ENCODE peak calls at places on chromosome 20, in five cellular contexts. P is H1, I is K562, Y is HepG2, Q is SK-N-SH. J is an unnamed sample. For H3K36me3, the result is how much of the 10 kb centered on the place peaks cover.

GRCh38 chr20:9617062-9617461 is 102.7 kb downstream of the LAMP5 start:
- DNase-seq in P (peak), I (peak), Y (peak), Q (peak), J (no peak)

GRCh38 chr20:12434672-12435071 is 517.0 kb downstream of the BTBD3 start:
- DNase-seq in P (no peak), I (no peak), Y (no peak), Q (no peak), J (no peak)

GRCh38 chr20:19808498-19808897 is 50.4 kb downstream of the RIN2 start:
- DNase-seq in P (no peak), I (no peak), Y (no peak), Q (peak), J (no peak)

GRCh38 chr20:35320396-35321126 is 28.3 kb upstream of the FAM83C start:
- DNase-seq in P (no peak), I (no peak), Y (peak), Q (no peak), J (no peak)

GRCh38 chr20:34527016-34527415 is 10.8 kb downstream of the DYNLRB1 start:
- DNase-seq in P (no peak), I (no peak), Y (no peak), Q (no peak), J (no peak)

GRCh38 chr20:57663241-57663640 is 43.0 kb upstream of the ZBP1 start:
- DNase-seq in P (no peak), I (no peak), Y (no peak), Q (peak), J (no peak)

GRCh38 chr20:3670511-3670910 is 7.3 kb upstream of the GFRA4 start:
- DNase-seq in P (no peak), I (no peak), Y (no peak), Q (peak), J (no peak)

GRCh38 chr20:16313917-16314316 is 259.3 kb downstream of the KIF16B start:
- DNase-seq in P (no peak), I (no peak), Y (no peak), Q (no peak), J (no peak)

GRCh38 chr20:64146301-64146935 is 17.8 kb upstream of the MYT1 start:
- DNase-seq in P (peak), I (no peak), Y (no peak), Q (peak), J (no peak)

GRCh38 chr20:22717466-22717865 is 133.1 kb upstream of the FOXA2 start:
- DNase-seq in P (no peak), I (peak), Y (no peak), Q (no peak), J (no peak)

GRCh38 chr20:5504061-5504739 is 187.4 kb upstream of the PROKR2 start:
- DNase-seq in P (no peak), I (peak), Y (peak), Q (peak), J (no peak)

GRCh38 chr20:57461726-57462125 is 63.2 kb downstream of the CTCFL start:
- DNase-seq in P (no peak), I (no peak), Y (no peak), Q (no peak), J (no peak)

GRCh38 chr20:51563597-51564332 is 21.2 kb upstream of the NFATC2 start:
- DNase-seq in P (peak), I (peak), Y (peak), Q (peak), J (no peak)

GRCh38 chr20:17579369-17580039 is 9.6 kb downstream of the DSTN start:
- DNase-seq in P (no peak), I (no peak), Y (no peak), Q (no peak), J (no peak)
- H3K36me3 ChIP-seq in P (under half), I (under half), Y (under half), Q (under half), J (under half)

DNA sequence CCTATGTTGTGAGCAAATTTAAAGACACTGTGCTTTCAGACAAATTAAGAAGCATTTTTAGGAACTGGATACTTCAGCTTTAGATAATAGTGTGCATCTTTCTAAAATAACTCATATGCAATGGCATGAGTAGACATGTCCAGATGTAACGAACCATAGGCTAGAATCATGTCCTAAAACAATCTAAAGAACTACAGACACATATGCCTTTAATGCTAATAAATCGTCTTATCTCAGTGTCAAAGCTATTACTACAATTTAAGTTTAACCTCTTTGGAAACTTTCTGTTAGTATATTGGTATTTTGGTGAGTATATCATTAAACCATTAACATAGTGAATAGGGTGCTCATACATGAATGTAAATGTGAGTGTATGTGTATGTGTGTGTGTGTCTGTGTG is 908.5 kb upstream of the FLRT3 start:
- DNase-seq in P (no peak), I (no peak), Y (no peak), Q (no peak), J (no peak)
- TF ChIP-seq CHD2 in P (no peak), I (no peak), Y (no peak), Q (no peak), J (no peak)

GRCh38 chr20:25258828-25259227 is 10.9 kb downstream of the PYGB start:
- DNase-seq in P (no peak), I (no peak), Y (no peak), Q (no peak), J (no peak)
- H3K36me3 ChIP-seq in P (under half), I (under half), Y (under half), Q (under half), J (under half)

DNA sequence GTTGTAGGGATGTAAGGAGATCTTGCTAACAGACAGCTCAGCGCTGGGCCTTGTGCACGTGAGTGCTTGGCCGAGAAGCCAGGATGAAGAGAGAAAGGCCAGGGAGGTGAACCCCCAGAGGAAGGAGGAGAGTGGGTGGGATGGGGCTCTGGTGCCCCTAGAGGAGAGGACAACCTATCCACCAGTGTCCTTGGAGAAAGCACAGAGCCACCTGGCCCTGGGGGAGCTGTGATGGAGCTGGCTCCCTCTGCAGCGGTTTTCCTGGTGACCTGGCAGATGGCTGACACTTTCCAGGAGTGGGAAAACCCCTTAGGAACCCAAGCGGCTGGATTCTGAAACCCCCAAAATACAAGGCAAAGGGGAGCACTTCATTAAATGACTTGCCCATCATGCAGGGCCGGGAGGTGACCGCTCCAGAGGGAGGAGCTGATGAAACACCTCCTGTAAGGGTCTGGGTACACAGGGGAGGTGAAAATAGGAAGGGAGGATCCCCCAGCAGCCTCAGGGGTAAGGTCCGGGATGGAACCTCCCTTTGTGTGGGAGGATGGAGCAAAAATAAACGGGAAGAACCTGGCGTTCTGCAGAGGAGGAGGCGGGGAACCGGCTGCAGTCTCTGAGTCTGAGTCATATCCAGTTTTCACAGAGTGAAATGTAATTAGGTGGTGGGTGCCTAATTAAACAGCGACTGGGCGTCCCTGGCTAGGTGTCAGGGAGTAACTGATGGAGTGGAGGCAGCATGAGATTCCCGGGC is 80.4 kb downstream of the SULF2 start:
- DNase-seq in P (no peak), I (no peak), Y (no peak), Q (no peak), J (no peak)
- TF ChIP-seq CHD2 in P (no peak), I (no peak), Y (no peak), Q (no peak), J (no peak)

GRCh38 chr20:60224914-60225313 is 266.7 kb downstream of the CDH26 start:
- DNase-seq in P (peak), I (peak), Y (peak), Q (peak), J (no peak)
- H3K36me3 ChIP-seq in P (under half), I (under half), Y (under half), Q (under half), J (under half)

J was measured in GM12878.